ENCODE peak calls at places on chromosomes 12 and 14, in four cellular contexts. One of them, this sample, is unnamed.
A peak's percentile ranks its signal among the peaks of the same experiment; 100 is the strongest.

GRCh38 chr14:90453401-90453951 is 56.6 kb downstream of the CALM1 start:
- DNase-seq in PC-3: no peak
- DNase-seq in hepatocyte: peak; percentile 44
- DNase-seq in mammary epithelial cell: no peak
- DNase-seq in this sample: no peak

GRCh38 chr12:20196767-20197166 is 171.6 kb upstream of the PDE3A start:
- DNase-seq in PC-3: no peak
- DNase-seq in hepatocyte: no peak
- DNase-seq in mammary epithelial cell: no peak
- DNase-seq in this sample: no peak

GRCh38 chr12:95633049-95633545 is 81.8 kb upstream of the USP44 start:
- DNase-seq in PC-3: peak; percentile 98
- DNase-seq in hepatocyte: peak; percentile 42
- DNase-seq in mammary epithelial cell: peak; percentile 99
- DNase-seq in this sample: peak; percentile 93

GRCh38 chr14:68104518-68104917 is 284.9 kb downstream of the RAD51B start:
- DNase-seq in PC-3: no peak
- DNase-seq in hepatocyte: peak; percentile 40
- DNase-seq in mammary epithelial cell: peak; percentile 92
- DNase-seq in this sample: peak; percentile 75

GRCh38 chr12:101696477-101697196 is 803 bp upstream of the CHPT1 start:
- DNase-seq in PC-3: peak; percentile 24
- DNase-seq in hepatocyte: peak; percentile 73
- DNase-seq in mammary epithelial cell: no peak
- DNase-seq in this sample: no peak

GRCh38 chr12:60148109-60148508 is 552.3 kb downstream of the SLC16A7 start:
- DNase-seq in PC-3: peak; percentile 84
- DNase-seq in hepatocyte: peak; percentile 8
- DNase-seq in mammary epithelial cell: peak; percentile 80
- DNase-seq in this sample: peak; percentile 19

GRCh38 chr14:30333934-30334333 is 225.0 kb upstream of the G2E3 start:
- DNase-seq in PC-3: peak; percentile 22
- DNase-seq in hepatocyte: no peak
- DNase-seq in mammary epithelial cell: no peak
- DNase-seq in this sample: no peak

GRCh38 chr12:48978291-48978740 is at the start of gene WNT1:
- DNase-seq in PC-3: no peak
- DNase-seq in hepatocyte: no peak
- DNase-seq in mammary epithelial cell: no peak
- DNase-seq in this sample: peak; percentile 77

GRCh38 chr12:41621288-41621687 is 433.2 kb downstream of the PDZRN4 start:
- DNase-seq in PC-3: peak; percentile 13
- DNase-seq in hepatocyte: no peak
- DNase-seq in mammary epithelial cell: no peak
- DNase-seq in this sample: no peak

GRCh38 chr12:92145481-92145730 is 240 bp downstream of the BTG1 start:
- DNase-seq in PC-3: no peak
- DNase-seq in hepatocyte: no peak
- DNase-seq in mammary epithelial cell: no peak
- DNase-seq in this sample: peak; percentile 47

GRCh38 chr14:70425349-70425748 is 8.5 kb upstream of the SYNJ2BP start:
- DNase-seq in PC-3: no peak
- DNase-seq in hepatocyte: peak; percentile 14
- DNase-seq in mammary epithelial cell: no peak
- DNase-seq in this sample: no peak

GRCh38 chr12:28872654-28873268 is 276.3 kb upstream of the FAR2 start:
- DNase-seq in PC-3: peak; percentile 100
- DNase-seq in hepatocyte: peak; percentile 63
- DNase-seq in mammary epithelial cell: peak; percentile 78
- DNase-seq in this sample: peak; percentile 67

GRCh38 chr14:37526992-37527391 is 68.1 kb downstream of the FOXA1 start:
- DNase-seq in PC-3: no peak
- DNase-seq in hepatocyte: no peak
- DNase-seq in mammary epithelial cell: no peak
- DNase-seq in this sample: no peak

GRCh38 chr14:104179126-104179525 is 40.7 kb downstream of the KIF26A start:
- DNase-seq in PC-3: no peak
- DNase-seq in hepatocyte: no peak
- DNase-seq in mammary epithelial cell: no peak
- DNase-seq in this sample: no peak

GRCh38 chr12:124713436-124714082 is 146.1 kb upstream of the NCOR2 start:
- DNase-seq in PC-3: no peak
- DNase-seq in hepatocyte: peak; percentile 61
- DNase-seq in mammary epithelial cell: no peak
- DNase-seq in this sample: no peak

GRCh38 chr14:22084393-22085281 is 411.0 kb upstream of the OR4E1 start:
- DNase-seq in PC-3: peak; percentile 81
- DNase-seq in hepatocyte: peak; percentile 77
- DNase-seq in mammary epithelial cell: peak; percentile 39
- DNase-seq in this sample: no peak

GRCh38 chr14:63928744-63929174 is 76.0 kb downstream of the SYNE2 start:
- DNase-seq in PC-3: no peak
- DNase-seq in hepatocyte: no peak
- DNase-seq in mammary epithelial cell: no peak
- DNase-seq in this sample: no peak

GRCh38 chr14:91173221-91173670 is 59.4 kb downstream of the DGLUCY start:
- DNase-seq in PC-3: peak; percentile 86
- DNase-seq in hepatocyte: peak; percentile 88
- DNase-seq in mammary epithelial cell: peak; percentile 52
- DNase-seq in this sample: peak; percentile 92

GRCh38 chr14:69261761-69262331 is 1.9 kb downstream of the GALNT16 start:
- DNase-seq in PC-3: no peak
- DNase-seq in hepatocyte: peak; percentile 64
- DNase-seq in mammary epithelial cell: no peak
- DNase-seq in this sample: no peak

DNA sequence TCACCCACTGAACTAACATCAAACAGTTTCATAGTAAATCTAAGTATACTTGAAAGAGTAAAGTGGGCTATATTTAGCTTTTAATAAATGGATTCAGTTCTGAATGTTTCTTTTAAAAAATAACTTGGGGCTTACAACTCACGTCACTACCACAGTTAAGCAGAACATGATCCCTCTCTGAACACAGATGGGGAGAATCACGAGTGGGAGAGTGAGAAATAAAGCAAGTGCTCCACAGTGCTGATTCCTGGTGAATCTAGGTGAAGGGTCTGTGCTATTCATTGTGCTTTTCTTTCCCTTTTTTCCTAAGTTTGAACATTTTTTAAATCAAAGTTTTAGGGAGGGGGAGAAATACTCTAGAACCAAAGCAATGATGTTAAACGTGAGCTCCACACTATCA is 251.2 kb downstream of the FOXN3 start:
- DNase-seq in PC-3: no peak
- DNase-seq in hepatocyte: no peak
- DNase-seq in mammary epithelial cell: no peak
- DNase-seq in this sample: no peak
- H3K4me2 ChIP-seq in PC-3: no peak overlapping the region
- H3K4me2 ChIP-seq in hepatocyte: no peak overlapping the region
- H3K4me2 ChIP-seq in mammary epithelial cell: no peak overlapping the region
- H3K4me2 ChIP-seq in this sample: peak overlapping the region; percentile 57

GRCh38 chr14:85409496-85410210 is 120.3 kb upstream of the FLRT2 start:
- DNase-seq in PC-3: no peak
- DNase-seq in hepatocyte: no peak
- DNase-seq in mammary epithelial cell: peak; percentile 14
- DNase-seq in this sample: no peak
- H2AFZ ChIP-seq in PC-3: no peak overlapping the region
- H2AFZ ChIP-seq in hepatocyte: no peak overlapping the region
- H2AFZ ChIP-seq in mammary epithelial cell: peak overlapping the region; percentile 23
- H2AFZ ChIP-seq in this sample: no peak overlapping the region

GRCh38 chr12:106140223-106140986 is 1.7 kb upstream of the NUAK1 start:
- DNase-seq in PC-3: no peak
- DNase-seq in hepatocyte: peak; percentile 19
- DNase-seq in mammary epithelial cell: no peak
- DNase-seq in this sample: no peak
- H3K4me3 ChIP-seq in PC-3: peak overlapping the region; percentile 82
- H3K4me3 ChIP-seq in hepatocyte: peak overlapping the region; percentile 85
- H3K4me3 ChIP-seq in mammary epithelial cell: no peak overlapping the region
- H3K4me3 ChIP-seq in this sample: peak overlapping the region; percentile 83

GRCh38 chr12:111578971-111579340 is 20.2 kb downstream of the ATXN2 start:
- DNase-seq in PC-3: no peak
- DNase-seq in hepatocyte: no peak
- DNase-seq in mammary epithelial cell: no peak
- DNase-seq in this sample: no peak
- H3K4me2 ChIP-seq in PC-3: peak overlapping the region; percentile 54
- H3K4me2 ChIP-seq in hepatocyte: no peak overlapping the region
- H3K4me2 ChIP-seq in mammary epithelial cell: no peak overlapping the region
- H3K4me2 ChIP-seq in this sample: no peak overlapping the region

GRCh38 chr12:68016136-68016535 is 26.9 kb downstream of the IFNG-AS1 start:
- DNase-seq in PC-3: no peak
- DNase-seq in hepatocyte: no peak
- DNase-seq in mammary epithelial cell: no peak
- DNase-seq in this sample: no peak

GRCh38 chr12:68020049-68020448 is 30.8 kb downstream of the IFNG-AS1 start:
- DNase-seq in PC-3: no peak
- DNase-seq in hepatocyte: no peak
- DNase-seq in mammary epithelial cell: no peak
- DNase-seq in this sample: no peak

GRCh38 chr12:68020699-68021098 is 31.5 kb downstream of the IFNG-AS1 start:
- DNase-seq in PC-3: no peak
- DNase-seq in hepatocyte: no peak
- DNase-seq in mammary epithelial cell: no peak
- DNase-seq in this sample: no peak

GRCh38 chr12:68013181-68013580 is 23.9 kb downstream of the IFNG-AS1 start:
- DNase-seq in PC-3: no peak
- DNase-seq in hepatocyte: no peak
- DNase-seq in mammary epithelial cell: no peak
- DNase-seq in this sample: no peak

GRCh38 chr12:68018315-68018714 is 29.1 kb downstream of the IFNG-AS1 start:
- DNase-seq in PC-3: no peak
- DNase-seq in hepatocyte: no peak
- DNase-seq in mammary epithelial cell: no peak
- DNase-seq in this sample: no peak
- H2AFZ ChIP-seq in PC-3: no peak overlapping the region
- H2AFZ ChIP-seq in hepatocyte: no peak overlapping the region
- H2AFZ ChIP-seq in mammary epithelial cell: no peak overlapping the region
- H2AFZ ChIP-seq in this sample: no peak overlapping the region

GRCh38 chr12:47441490-47441889 is 264.3 kb downstream of the RPAP3 start:
- DNase-seq in PC-3: no peak
- DNase-seq in hepatocyte: no peak
- DNase-seq in mammary epithelial cell: no peak
- DNase-seq in this sample: no peak

GRCh38 chr12:47438175-47438574 is 267.7 kb downstream of the RPAP3 start:
- DNase-seq in PC-3: no peak
- DNase-seq in hepatocyte: no peak
- DNase-seq in mammary epithelial cell: no peak
- DNase-seq in this sample: no peak

GRCh38 chr12:47437570-47437969 is 268.3 kb downstream of the RPAP3 start:
- DNase-seq in PC-3: peak; percentile 45
- DNase-seq in hepatocyte: no peak
- DNase-seq in mammary epithelial cell: no peak
- DNase-seq in this sample: no peak

GRCh38 chr12:47442310-47442709 is 263.5 kb downstream of the RPAP3 start:
- DNase-seq in PC-3: peak; percentile 57
- DNase-seq in hepatocyte: no peak
- DNase-seq in mammary epithelial cell: no peak
- DNase-seq in this sample: no peak
- H3K4me3 ChIP-seq in PC-3: no peak overlapping the region
- H3K4me3 ChIP-seq in hepatocyte: no peak overlapping the region
- H3K4me3 ChIP-seq in mammary epithelial cell: no peak overlapping the region
- H3K4me3 ChIP-seq in this sample: no peak overlapping the region

This sample was measured in osteoblast.